ENCODE peak calls at places on chromosome 16, in five cellular contexts. W is substantia nigra; I is NCI-H460; L is CD8-positive, alpha-beta memory T cell; Z is left ventricle myocardium inferior. F is an unnamed sample.

GRCh38 chr16:30585022-30585399 is 486 bp downstream of the ZNF785 start:
- DNase-seq in W (no peak), I (no peak), L (no peak), Z (no peak), F (no peak)

GRCh38 chr16:89060207-89060794 is 33.4 kb upstream of the ACSF3 start:
- DNase-seq in W (no peak), I (no peak), L (no peak), Z (no peak), F (no peak)

GRCh38 chr16:25771812-25772568 is 80.2 kb downstream of the HS3ST4 start:
- DNase-seq in W (no peak), I (no peak), L (no peak), Z (no peak), F (no peak)

GRCh38 chr16:51151435-51151950 is 423 bp upstream of the SALL1 start:
- DNase-seq in W (peak), I (peak), L (no peak), Z (no peak), F (peak)

GRCh38 chr16:87335968-87336849 is 19.0 kb upstream of the C16orf95 start:
- DNase-seq in W (no peak), I (no peak), L (no peak), Z (no peak), F (no peak)

GRCh38 chr16:86573215-86573614 is 5.1 kb upstream of the FOXL1 start:
- DNase-seq in W (no peak), I (no peak), L (no peak), Z (no peak), F (no peak)

GRCh38 chr16:58649707-58650106 is 20.1 kb upstream of the CNOT1 start:
- DNase-seq in W (no peak), I (no peak), L (no peak), Z (no peak), F (no peak)

GRCh38 chr16:27444015-27444414 is 42.0 kb downstream of the IL21R start:
- DNase-seq in W (no peak), I (no peak), L (no peak), Z (no peak), F (no peak)

GRCh38 chr16:23465179-23465578 is 12.2 kb upstream of the COG7 start:
- DNase-seq in W (no peak), I (no peak), L (no peak), Z (no peak), F (no peak)